ENCODE peak calls at places on chromosomes 2 and 18, in five cellular contexts. One of them, this sample, is unnamed.

GRCh38 chr2:8303322-8303832 is 378.5 kb upstream of the ID2 start:
- DNase-seq in H1: no peak
- DNase-seq in SK-N-SH: no peak
- DNase-seq in K562: no peak
- DNase-seq in GM12891: no peak
- DNase-seq in this sample: peak

GRCh38 chr2:150063432-150063889 is 424.0 kb downstream of the RND3 start:
- DNase-seq in H1: no peak
- DNase-seq in SK-N-SH: no peak
- DNase-seq in K562: no peak
- DNase-seq in GM12891: no peak
- DNase-seq in this sample: no peak

GRCh38 chr2:207334309-207334630 is 168.5 kb upstream of the KLF7 start:
- DNase-seq in H1: no peak
- DNase-seq in SK-N-SH: no peak
- DNase-seq in K562: no peak
- DNase-seq in GM12891: no peak
- DNase-seq in this sample: no peak

GRCh38 chr2:113791697-113792590 is 35.5 kb upstream of the SLC35F5 start:
- DNase-seq in H1: no peak
- DNase-seq in SK-N-SH: no peak
- DNase-seq in K562: no peak
- DNase-seq in GM12891: peak
- DNase-seq in this sample: no peak

GRCh38 chr2:185144159-185144919 is 546.0 kb downstream of the ZNF804A start:
- DNase-seq in H1: no peak
- DNase-seq in SK-N-SH: no peak
- DNase-seq in K562: no peak
- DNase-seq in GM12891: no peak
- DNase-seq in this sample: no peak

GRCh38 chr18:54154231-54154630 is 70.2 kb downstream of the MBD2 start:
- DNase-seq in H1: no peak
- DNase-seq in SK-N-SH: no peak
- DNase-seq in K562: no peak
- DNase-seq in GM12891: no peak
- DNase-seq in this sample: no peak

GRCh38 chr2:81839780-81840179 is 1535.2 kb upstream of the LRRTM1 start:
- DNase-seq in H1: no peak
- DNase-seq in SK-N-SH: no peak
- DNase-seq in K562: no peak
- DNase-seq in GM12891: no peak
- DNase-seq in this sample: no peak

GRCh38 chr2:105287692-105288091 is 41.8 kb downstream of the TGFBRAP1 start:
- DNase-seq in H1: peak
- DNase-seq in SK-N-SH: peak
- DNase-seq in K562: peak
- DNase-seq in GM12891: no peak
- DNase-seq in this sample: no peak

DNA sequence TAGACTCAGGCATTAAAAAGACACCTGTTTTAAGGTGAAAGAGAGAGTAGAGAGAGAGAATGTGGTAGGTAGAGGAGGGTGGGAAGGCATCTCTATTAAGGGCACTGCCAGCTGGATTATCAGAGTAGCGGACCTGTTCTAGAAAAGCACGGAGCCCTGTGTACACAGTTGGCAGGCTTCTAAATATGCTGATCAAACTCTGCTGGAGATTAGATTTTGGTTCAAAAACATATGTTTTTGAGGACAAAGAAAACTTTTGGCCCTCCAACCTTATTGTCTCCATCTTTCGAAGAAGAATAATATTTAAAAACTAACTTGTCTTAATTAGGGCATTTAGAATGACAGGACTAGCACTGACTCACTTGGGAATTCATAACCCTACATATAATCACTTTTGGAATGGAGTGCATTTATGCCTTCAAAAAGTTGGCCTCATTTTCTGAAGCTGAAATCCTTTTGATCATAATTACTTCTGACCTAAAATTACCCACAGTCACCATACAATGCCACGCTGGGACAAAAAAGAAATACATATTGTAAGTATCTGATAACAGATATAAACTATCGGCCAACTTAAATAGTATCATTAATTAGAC is 254.6 kb downstream of the MEIS1 start:
- DNase-seq in H1: no peak
- DNase-seq in SK-N-SH: no peak
- DNase-seq in K562: no peak
- DNase-seq in GM12891: no peak
- DNase-seq in this sample: no peak
- TF ChIP-seq POLR2AphosphoS5 in H1: no peak
- TF ChIP-seq POLR2AphosphoS5 in SK-N-SH: no peak
- TF ChIP-seq POLR2AphosphoS5 in K562: no peak
- TF ChIP-seq POLR2AphosphoS5 in GM12891: no peak
- TF ChIP-seq POLR2AphosphoS5 in this sample: no peak

GRCh38 chr2:161138429-161138828 is 21.8 kb upstream of the TANK start:
- DNase-seq in H1: no peak
- DNase-seq in SK-N-SH: no peak
- DNase-seq in K562: no peak
- DNase-seq in GM12891: no peak
- DNase-seq in this sample: no peak

GRCh38 chr2:161136696-161137324 is 23.4 kb upstream of the TANK start:
- DNase-seq in H1: no peak
- DNase-seq in SK-N-SH: no peak
- DNase-seq in K562: no peak
- DNase-seq in GM12891: no peak
- DNase-seq in this sample: no peak

GRCh38 chr2:161136194-161136593 is 24.0 kb upstream of the TANK start:
- DNase-seq in H1: no peak
- DNase-seq in SK-N-SH: no peak
- DNase-seq in K562: no peak
- DNase-seq in GM12891: no peak
- DNase-seq in this sample: no peak

GRCh38 chr2:161139098-161139987 is 20.9 kb upstream of the TANK start:
- DNase-seq in H1: no peak
- DNase-seq in SK-N-SH: no peak
- DNase-seq in K562: no peak
- DNase-seq in GM12891: no peak
- DNase-seq in this sample: no peak

DNA sequence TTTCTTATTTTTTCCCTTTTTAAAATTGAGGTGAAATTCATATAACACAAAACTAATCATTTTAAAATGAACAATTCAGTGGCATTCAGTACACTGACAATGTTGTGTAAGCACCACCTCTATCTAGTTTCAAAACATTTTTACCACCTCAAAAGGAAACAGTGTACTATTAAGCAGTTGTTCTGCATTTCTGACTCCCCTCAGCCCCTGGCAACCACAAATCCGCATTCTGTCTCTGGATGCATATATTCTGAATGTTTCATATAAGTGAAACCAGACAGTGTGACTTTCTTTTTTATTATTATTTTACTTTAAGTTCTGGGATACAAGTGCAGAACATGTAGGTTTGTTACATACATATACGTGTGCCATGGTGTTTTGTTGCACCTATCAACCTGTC is 19.2 kb upstream of the TANK start:
- DNase-seq in H1: no peak
- DNase-seq in SK-N-SH: no peak
- DNase-seq in K562: no peak
- DNase-seq in GM12891: no peak
- DNase-seq in this sample: no peak
- TF ChIP-seq TAF1 in H1: no peak
- TF ChIP-seq TAF1 in SK-N-SH: no peak
- TF ChIP-seq TAF1 in K562: no peak
- TF ChIP-seq TAF1 in GM12891: no peak
- TF ChIP-seq TAF1 in this sample: no peak

GRCh38 chr2:70024284-70024683 is 62.9 kb upstream of the ASPRV1 start:
- DNase-seq in H1: peak
- DNase-seq in SK-N-SH: no peak
- DNase-seq in K562: no peak
- DNase-seq in GM12891: no peak
- DNase-seq in this sample: no peak

GRCh38 chr2:70035344-70035844 is 51.9 kb upstream of the PCBP1 start:
- DNase-seq in H1: no peak
- DNase-seq in SK-N-SH: no peak
- DNase-seq in K562: no peak
- DNase-seq in GM12891: no peak
- DNase-seq in this sample: no peak

DNA sequence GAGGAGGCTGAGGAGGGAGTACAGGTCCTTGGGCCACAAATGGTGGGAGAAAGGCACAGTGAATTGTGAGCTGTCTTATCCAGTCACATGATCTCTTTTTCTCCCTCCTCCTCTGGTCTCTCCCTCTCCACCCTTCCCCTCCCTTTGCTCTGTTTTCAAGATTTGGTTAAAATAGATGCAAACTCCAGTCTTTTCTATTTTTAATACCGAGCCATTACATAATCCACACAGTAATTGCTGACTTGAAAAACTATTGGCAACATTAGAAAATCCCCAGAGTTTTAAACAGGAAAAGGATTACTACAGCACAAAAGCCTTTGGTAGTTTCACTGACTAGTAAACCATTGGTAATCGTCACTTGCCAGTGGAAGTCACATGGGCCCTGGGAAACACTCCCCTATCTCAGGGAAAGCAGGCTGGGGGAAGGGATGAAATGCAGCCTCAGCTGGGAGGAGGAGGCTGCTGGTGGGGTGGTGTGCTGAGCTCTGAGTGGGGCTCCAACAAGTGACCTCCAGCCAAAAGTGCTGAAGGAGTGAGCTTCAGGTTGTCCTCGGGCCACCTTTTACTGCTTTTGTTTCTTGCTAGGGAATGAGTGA is 57.4 kb upstream of the PCBP1 start:
- DNase-seq in H1: peak
- DNase-seq in SK-N-SH: peak
- DNase-seq in K562: peak
- DNase-seq in GM12891: no peak
- DNase-seq in this sample: no peak
- TF ChIP-seq POLR2AphosphoS5 in H1: peak
- TF ChIP-seq POLR2AphosphoS5 in SK-N-SH: no peak
- TF ChIP-seq POLR2AphosphoS5 in K562: peak
- TF ChIP-seq POLR2AphosphoS5 in GM12891: no peak
- TF ChIP-seq POLR2AphosphoS5 in this sample: no peak

DNA sequence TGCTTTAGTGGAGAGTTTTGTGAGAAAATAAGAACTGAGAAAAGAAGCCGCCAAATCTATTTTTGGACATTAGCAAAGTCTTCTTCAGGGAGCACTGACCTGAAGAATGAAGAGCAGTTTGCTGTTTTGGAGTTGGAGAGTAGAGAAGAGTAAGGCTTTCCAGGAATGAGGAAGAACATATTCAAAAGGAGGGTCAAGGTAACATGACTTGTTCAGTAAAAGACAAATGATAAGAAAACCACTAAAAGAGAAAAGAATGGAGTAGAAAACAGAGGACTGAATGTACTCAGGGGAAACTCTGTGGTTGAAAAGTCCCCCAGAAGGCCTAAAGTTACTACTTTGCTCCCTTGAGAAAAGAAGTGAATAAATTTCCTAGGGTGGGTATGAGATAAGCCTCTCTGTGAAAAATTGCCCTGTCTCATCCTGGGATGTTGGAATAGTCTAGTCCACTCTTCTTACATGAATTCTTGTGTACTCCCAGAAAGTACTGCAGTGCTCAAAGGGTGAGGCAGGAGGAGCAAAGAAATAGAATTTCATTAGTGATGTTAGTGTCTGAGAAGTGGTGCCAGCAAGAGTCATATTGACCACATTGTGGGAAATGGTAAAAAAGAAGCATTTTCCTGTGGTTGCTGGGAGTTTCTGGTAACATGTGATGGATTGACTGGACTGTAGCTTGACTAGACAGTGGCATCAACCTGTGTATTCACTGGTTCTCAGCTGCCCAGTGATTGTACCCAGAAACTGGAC is 27.8 kb downstream of the MBD5 start:
- DNase-seq in H1: no peak
- DNase-seq in SK-N-SH: no peak
- DNase-seq in K562: no peak
- DNase-seq in GM12891: no peak
- DNase-seq in this sample: no peak
- TF ChIP-seq TAF1 in H1: no peak
- TF ChIP-seq TAF1 in SK-N-SH: no peak
- TF ChIP-seq TAF1 in K562: no peak
- TF ChIP-seq TAF1 in GM12891: no peak
- TF ChIP-seq TAF1 in this sample: no peak

GRCh38 chr2:7189106-7189505 is 271.9 kb downstream of the RNF144A start:
- DNase-seq in H1: no peak
- DNase-seq in SK-N-SH: no peak
- DNase-seq in K562: no peak
- DNase-seq in GM12891: no peak
- DNase-seq in this sample: no peak
- TF ChIP-seq POLR2AphosphoS5 in H1: no peak
- TF ChIP-seq POLR2AphosphoS5 in SK-N-SH: no peak
- TF ChIP-seq POLR2AphosphoS5 in K562: no peak
- TF ChIP-seq POLR2AphosphoS5 in GM12891: no peak
- TF ChIP-seq POLR2AphosphoS5 in this sample: no peak

DNA sequence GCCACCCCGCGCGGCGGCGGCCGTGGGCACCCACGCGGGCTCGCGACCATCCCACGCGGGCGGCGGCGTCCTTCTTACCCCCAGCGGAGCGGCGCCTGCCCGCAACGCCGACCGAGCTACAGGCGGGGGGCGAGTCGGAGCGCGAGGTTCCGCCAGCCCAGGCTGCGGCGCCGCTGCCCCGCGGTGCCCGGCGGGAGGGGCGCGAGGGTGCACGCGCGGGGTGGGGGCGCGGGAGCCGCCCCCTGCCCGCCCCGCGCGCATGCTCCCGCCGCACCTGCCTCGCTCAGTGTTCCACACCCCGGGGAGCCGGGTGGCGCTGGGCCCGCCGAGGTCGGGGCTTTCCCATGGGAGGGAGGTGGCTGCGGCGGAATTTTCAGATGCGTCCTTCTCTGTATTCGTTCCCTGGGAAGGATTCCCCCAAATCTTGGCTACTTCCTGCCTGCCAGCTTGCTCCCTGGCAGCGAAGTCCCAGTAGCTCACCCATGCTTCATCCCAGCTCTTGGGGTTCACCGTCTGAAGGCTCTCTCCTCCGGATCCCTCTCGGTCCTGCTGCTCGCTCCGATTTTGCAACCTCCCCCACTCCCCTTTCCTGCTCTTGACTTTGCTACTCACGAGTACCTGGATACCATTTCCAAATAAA is at the start of gene L3MBTL4:
- DNase-seq in H1: peak
- DNase-seq in SK-N-SH: peak
- DNase-seq in K562: no peak
- DNase-seq in GM12891: peak
- DNase-seq in this sample: peak
- TF ChIP-seq TAF1 in H1: peak
- TF ChIP-seq TAF1 in SK-N-SH: no peak
- TF ChIP-seq TAF1 in K562: no peak
- TF ChIP-seq TAF1 in GM12891: no peak
- TF ChIP-seq TAF1 in this sample: no peak

GRCh38 chr2:191627518-191627917 is 50.4 kb upstream of the NABP1 start:
- DNase-seq in H1: no peak
- DNase-seq in SK-N-SH: no peak
- DNase-seq in K562: no peak
- DNase-seq in GM12891: no peak
- DNase-seq in this sample: no peak

GRCh38 chr2:191622374-191623320 is 55.3 kb upstream of the NABP1 start:
- DNase-seq in H1: no peak
- DNase-seq in SK-N-SH: no peak
- DNase-seq in K562: no peak
- DNase-seq in GM12891: no peak
- DNase-seq in this sample: no peak

GRCh38 chr2:191626497-191627151 is 51.3 kb upstream of the NABP1 start:
- DNase-seq in H1: no peak
- DNase-seq in SK-N-SH: no peak
- DNase-seq in K562: no peak
- DNase-seq in GM12891: no peak
- DNase-seq in this sample: no peak

GRCh38 chr2:191629001-191629453 is 48.9 kb upstream of the NABP1 start:
- DNase-seq in H1: no peak
- DNase-seq in SK-N-SH: no peak
- DNase-seq in K562: no peak
- DNase-seq in GM12891: no peak
- DNase-seq in this sample: no peak

GRCh38 chr2:191625016-191625415 is 52.9 kb upstream of the NABP1 start:
- DNase-seq in H1: no peak
- DNase-seq in SK-N-SH: peak
- DNase-seq in K562: no peak
- DNase-seq in GM12891: no peak
- DNase-seq in this sample: no peak
- TF ChIP-seq POLR2AphosphoS5 in H1: no peak
- TF ChIP-seq POLR2AphosphoS5 in SK-N-SH: no peak
- TF ChIP-seq POLR2AphosphoS5 in K562: no peak
- TF ChIP-seq POLR2AphosphoS5 in GM12891: no peak
- TF ChIP-seq POLR2AphosphoS5 in this sample: no peak